ENCODE peak calls at places on chromosomes 11 and 22, in seven cellular contexts. One of them, this sample, is unnamed.

GRCh38 chr22:25492950-25493790 is 71.3 kb upstream of the GRK3 start:
- DNase-seq in AG09309: no peak
- DNase-seq in cardiac fibroblast: no peak
- DNase-seq in transverse colon: no peak
- DNase-seq in brain microvascular endothelial cell: no peak
- DNase-seq in suprapubic skin: no peak
- DNase-seq in mesothelial cell of epicardium: no peak
- DNase-seq in this sample: no peak

GRCh38 chr11:12019867-12020416 is 11.5 kb upstream of the DKK3 start:
- DNase-seq in transverse colon: no peak
- DNase-seq in cardiac fibroblast: no peak
- DNase-seq in brain microvascular endothelial cell: no peak
- DNase-seq in suprapubic skin: no peak
- DNase-seq in mesothelial cell of epicardium: no peak
- DNase-seq in AG09309: no peak
- DNase-seq in this sample: no peak

GRCh38 chr11:7759010-7759409 is 37.7 kb downstream of the OR5P2 start:
- DNase-seq in brain microvascular endothelial cell: no peak
- DNase-seq in AG09309: no peak
- DNase-seq in suprapubic skin: no peak
- DNase-seq in cardiac fibroblast: peak
- DNase-seq in mesothelial cell of epicardium: no peak
- DNase-seq in transverse colon: no peak
- DNase-seq in this sample: no peak

GRCh38 chr11:35009191-35009940 is 92.9 kb downstream of the PDHX start:
- DNase-seq in brain microvascular endothelial cell: no peak
- DNase-seq in mesothelial cell of epicardium: no peak
- DNase-seq in suprapubic skin: no peak
- DNase-seq in transverse colon: peak
- DNase-seq in AG09309: peak
- DNase-seq in cardiac fibroblast: peak
- DNase-seq in this sample: no peak

GRCh38 chr22:42608481-42609361 is 6.0 kb downstream of the POLDIP3 start:
- DNase-seq in brain microvascular endothelial cell: peak
- DNase-seq in transverse colon: no peak
- DNase-seq in cardiac fibroblast: peak
- DNase-seq in suprapubic skin: no peak
- DNase-seq in mesothelial cell of epicardium: no peak
- DNase-seq in AG09309: no peak
- DNase-seq in this sample: no peak

GRCh38 chr11:40877256-40877655 is 582.2 kb downstream of the LRRC4C start:
- DNase-seq in cardiac fibroblast: no peak
- DNase-seq in suprapubic skin: no peak
- DNase-seq in transverse colon: no peak
- DNase-seq in brain microvascular endothelial cell: no peak
- DNase-seq in mesothelial cell of epicardium: no peak
- DNase-seq in AG09309: no peak
- DNase-seq in this sample: no peak

GRCh38 chr11:10605941-10606381 is 37.5 kb upstream of the LYVE1 start:
- DNase-seq in mesothelial cell of epicardium: no peak
- DNase-seq in cardiac fibroblast: peak
- DNase-seq in AG09309: peak
- DNase-seq in brain microvascular endothelial cell: peak
- DNase-seq in suprapubic skin: no peak
- DNase-seq in transverse colon: peak
- DNase-seq in this sample: peak

GRCh38 chr11:123253909-123254308 is 58.9 kb upstream of the CLMP start:
- DNase-seq in suprapubic skin: no peak
- DNase-seq in cardiac fibroblast: no peak
- DNase-seq in AG09309: no peak
- DNase-seq in brain microvascular endothelial cell: no peak
- DNase-seq in transverse colon: no peak
- DNase-seq in mesothelial cell of epicardium: no peak
- DNase-seq in this sample: no peak

GRCh38 chr11:299081-299891 is at the start of gene IFITM5:
- DNase-seq in AG09309: no peak
- DNase-seq in suprapubic skin: no peak
- DNase-seq in cardiac fibroblast: no peak
- DNase-seq in transverse colon: no peak
- DNase-seq in mesothelial cell of epicardium: no peak
- DNase-seq in brain microvascular endothelial cell: no peak
- DNase-seq in this sample: peak

GRCh38 chr22:37293172-37293571 is 10.9 kb downstream of the CYTH4 start:
- DNase-seq in suprapubic skin: no peak
- DNase-seq in mesothelial cell of epicardium: no peak
- DNase-seq in brain microvascular endothelial cell: no peak
- DNase-seq in AG09309: no peak
- DNase-seq in cardiac fibroblast: no peak
- DNase-seq in transverse colon: no peak
- DNase-seq in this sample: no peak

GRCh38 chr11:9868641-9869040 is 204.8 kb downstream of the SWAP70 start:
- DNase-seq in mesothelial cell of epicardium: no peak
- DNase-seq in suprapubic skin: no peak
- DNase-seq in transverse colon: no peak
- DNase-seq in cardiac fibroblast: no peak
- DNase-seq in AG09309: no peak
- DNase-seq in brain microvascular endothelial cell: no peak
- DNase-seq in this sample: no peak

GRCh38 chr22:47371263-47372090 is 609.0 kb downstream of the TBC1D22A start:
- DNase-seq in AG09309: no peak
- DNase-seq in transverse colon: no peak
- DNase-seq in suprapubic skin: no peak
- DNase-seq in mesothelial cell of epicardium: no peak
- DNase-seq in brain microvascular endothelial cell: no peak
- DNase-seq in cardiac fibroblast: no peak
- DNase-seq in this sample: peak

GRCh38 chr22:35547993-35548761 is 7.5 kb downstream of the RASD2 start:
- DNase-seq in AG09309: no peak
- DNase-seq in suprapubic skin: no peak
- DNase-seq in cardiac fibroblast: no peak
- DNase-seq in mesothelial cell of epicardium: no peak
- DNase-seq in transverse colon: no peak
- DNase-seq in brain microvascular endothelial cell: no peak
- DNase-seq in this sample: no peak
- TF ChIP-seq CTCF in AG09309: peak
- TF ChIP-seq CTCF in suprapubic skin: no peak
- TF ChIP-seq CTCF in cardiac fibroblast: no peak
- TF ChIP-seq CTCF in mesothelial cell of epicardium: no peak
- TF ChIP-seq CTCF in transverse colon: no peak
- TF ChIP-seq CTCF in brain microvascular endothelial cell: peak
- TF ChIP-seq CTCF in this sample: peak

GRCh38 chr11:129947474-129947873 is 52.1 kb upstream of the NFRKB start:
- DNase-seq in AG09309: no peak
- DNase-seq in mesothelial cell of epicardium: no peak
- DNase-seq in transverse colon: no peak
- DNase-seq in brain microvascular endothelial cell: no peak
- DNase-seq in suprapubic skin: no peak
- DNase-seq in cardiac fibroblast: no peak
- DNase-seq in this sample: no peak
- TF ChIP-seq CTCF in AG09309: no peak
- TF ChIP-seq CTCF in mesothelial cell of epicardium: no peak
- TF ChIP-seq CTCF in transverse colon: no peak
- TF ChIP-seq CTCF in brain microvascular endothelial cell: no peak
- TF ChIP-seq CTCF in suprapubic skin: no peak
- TF ChIP-seq CTCF in cardiac fibroblast: no peak
- TF ChIP-seq CTCF in this sample: no peak

GRCh38 chr11:117198613-117199012 is 557 bp upstream of the TAGLN start:
- DNase-seq in cardiac fibroblast: no peak
- DNase-seq in transverse colon: no peak
- DNase-seq in AG09309: no peak
- DNase-seq in mesothelial cell of epicardium: no peak
- DNase-seq in suprapubic skin: no peak
- DNase-seq in brain microvascular endothelial cell: no peak
- DNase-seq in this sample: no peak

GRCh38 chr11:117195761-117196160 is 3.4 kb upstream of the TAGLN start:
- DNase-seq in suprapubic skin: no peak
- DNase-seq in brain microvascular endothelial cell: no peak
- DNase-seq in mesothelial cell of epicardium: no peak
- DNase-seq in cardiac fibroblast: no peak
- DNase-seq in AG09309: no peak
- DNase-seq in transverse colon: no peak
- DNase-seq in this sample: peak

GRCh38 chr11:117199061-117199915 is at the start of gene TAGLN:
- DNase-seq in transverse colon: peak
- DNase-seq in AG09309: peak
- DNase-seq in brain microvascular endothelial cell: peak
- DNase-seq in mesothelial cell of epicardium: peak
- DNase-seq in suprapubic skin: no peak
- DNase-seq in cardiac fibroblast: peak
- DNase-seq in this sample: peak

GRCh38 chr11:117197006-117197405 is 2.2 kb upstream of the TAGLN start:
- DNase-seq in suprapubic skin: no peak
- DNase-seq in AG09309: no peak
- DNase-seq in cardiac fibroblast: no peak
- DNase-seq in brain microvascular endothelial cell: no peak
- DNase-seq in transverse colon: no peak
- DNase-seq in mesothelial cell of epicardium: no peak
- DNase-seq in this sample: no peak

GRCh38 chr11:117197516-117198456 is 1.4 kb upstream of the TAGLN start:
- DNase-seq in suprapubic skin: no peak
- DNase-seq in brain microvascular endothelial cell: no peak
- DNase-seq in mesothelial cell of epicardium: peak
- DNase-seq in transverse colon: peak
- DNase-seq in AG09309: no peak
- DNase-seq in cardiac fibroblast: peak
- DNase-seq in this sample: no peak
- TF ChIP-seq CTCF in suprapubic skin: no peak
- TF ChIP-seq CTCF in brain microvascular endothelial cell: peak
- TF ChIP-seq CTCF in mesothelial cell of epicardium: no peak
- TF ChIP-seq CTCF in transverse colon: peak
- TF ChIP-seq CTCF in AG09309: peak
- TF ChIP-seq CTCF in cardiac fibroblast: peak
- TF ChIP-seq CTCF in this sample: peak

DNA sequence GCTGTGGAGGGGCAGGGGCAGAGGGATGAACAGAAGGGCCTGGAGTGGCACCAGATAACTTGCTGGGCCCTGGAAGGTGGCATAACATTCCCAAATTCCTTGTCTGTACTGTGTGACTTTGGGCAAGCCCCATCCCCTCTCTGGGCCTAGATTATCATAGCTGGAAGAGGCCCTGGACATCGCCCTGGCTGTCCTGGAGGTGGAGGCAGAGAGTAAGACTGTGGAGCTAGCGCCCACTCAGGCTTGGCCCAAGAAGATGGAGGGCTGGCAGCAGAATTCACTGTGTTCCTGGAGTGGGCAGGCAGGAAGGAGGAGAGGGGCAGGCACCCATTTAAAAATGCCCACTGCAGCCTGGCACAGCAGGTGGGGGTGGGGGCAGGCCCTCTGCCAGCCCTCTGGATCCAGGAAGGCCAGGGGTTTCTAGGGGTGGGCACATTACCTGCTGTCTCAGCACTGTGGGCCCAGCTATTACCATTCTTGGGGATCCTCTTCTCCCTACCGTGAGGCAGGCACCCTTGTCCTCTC is 22.6 kb downstream of the ARHGEF17 start:
- DNase-seq in AG09309: no peak
- DNase-seq in suprapubic skin: no peak
- DNase-seq in cardiac fibroblast: peak
- DNase-seq in transverse colon: no peak
- DNase-seq in mesothelial cell of epicardium: no peak
- DNase-seq in brain microvascular endothelial cell: peak
- DNase-seq in this sample: no peak
- TF ChIP-seq CTCF in AG09309: peak
- TF ChIP-seq CTCF in suprapubic skin: no peak
- TF ChIP-seq CTCF in cardiac fibroblast: peak
- TF ChIP-seq CTCF in transverse colon: no peak
- TF ChIP-seq CTCF in mesothelial cell of epicardium: no peak
- TF ChIP-seq CTCF in brain microvascular endothelial cell: peak
- TF ChIP-seq CTCF in this sample: peak

GRCh38 chr11:71358963-71359567 is 89.1 kb downstream of the DHCR7 start:
- DNase-seq in transverse colon: no peak
- DNase-seq in mesothelial cell of epicardium: no peak
- DNase-seq in AG09309: no peak
- DNase-seq in suprapubic skin: no peak
- DNase-seq in brain microvascular endothelial cell: no peak
- DNase-seq in cardiac fibroblast: no peak
- DNase-seq in this sample: no peak
- TF ChIP-seq CTCF in transverse colon: no peak
- TF ChIP-seq CTCF in mesothelial cell of epicardium: no peak
- TF ChIP-seq CTCF in AG09309: no peak
- TF ChIP-seq CTCF in suprapubic skin: no peak
- TF ChIP-seq CTCF in brain microvascular endothelial cell: no peak
- TF ChIP-seq CTCF in cardiac fibroblast: no peak
- TF ChIP-seq CTCF in this sample: no peak

DNA sequence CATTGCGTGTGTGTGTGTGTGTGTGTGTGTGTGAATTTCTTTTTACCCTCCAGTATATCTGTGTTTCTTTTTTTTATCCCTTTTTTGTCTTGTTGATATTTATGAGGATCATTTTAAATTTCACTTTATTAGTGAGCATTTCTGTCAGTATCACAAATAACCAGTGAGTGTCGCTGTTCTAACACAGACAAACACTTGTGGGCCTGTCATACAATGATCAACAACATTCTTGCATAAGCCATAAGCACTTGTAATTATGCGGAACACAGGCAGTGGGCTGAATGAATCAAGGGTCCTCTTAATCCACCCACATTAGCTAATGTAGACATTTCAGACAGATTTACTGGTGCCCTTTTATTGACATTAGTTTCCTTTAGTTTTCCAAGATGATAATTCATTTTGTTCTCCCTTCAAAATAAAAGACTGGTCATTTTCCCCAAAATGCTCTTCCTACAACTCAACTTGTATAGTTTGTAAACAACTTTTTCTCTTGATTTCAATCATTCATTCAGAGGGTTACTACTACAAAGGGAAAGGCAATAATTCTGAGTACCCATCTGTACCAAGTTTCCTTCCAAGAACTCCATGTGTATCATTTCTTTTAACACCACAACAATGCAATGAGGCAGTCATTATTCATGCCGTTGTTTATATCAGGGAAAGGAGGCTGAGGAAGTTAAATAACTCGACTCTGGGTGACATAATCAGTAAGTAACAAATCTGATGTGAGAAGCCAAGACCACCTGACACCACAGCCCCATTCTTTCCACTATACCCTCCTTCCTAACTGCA is 34.6 kb upstream of the ANO3 start:
- DNase-seq in suprapubic skin: no peak
- DNase-seq in transverse colon: no peak
- DNase-seq in brain microvascular endothelial cell: peak
- DNase-seq in mesothelial cell of epicardium: no peak
- DNase-seq in cardiac fibroblast: peak
- DNase-seq in AG09309: peak
- DNase-seq in this sample: no peak
- TF ChIP-seq CTCF in suprapubic skin: peak
- TF ChIP-seq CTCF in transverse colon: peak
- TF ChIP-seq CTCF in brain microvascular endothelial cell: peak
- TF ChIP-seq CTCF in mesothelial cell of epicardium: peak
- TF ChIP-seq CTCF in cardiac fibroblast: peak
- TF ChIP-seq CTCF in AG09309: peak
- TF ChIP-seq CTCF in this sample: peak

This sample was measured in chondrocyte.